ENCODE peak calls at places on chromosomes 2 and 18, in six cellular contexts. L is prostate gland, X is body of pancreas, R is mesothelial cell of epicardium, M is suprapubic skin, I is heart left ventricle. E is an unnamed sample.

GRCh38 chr2:23453936-23454460 is 69.0 kb downstream of the KLHL29 start:
- DNase-seq in L (no peak), X (no peak), R (no peak), M (no peak), I (no peak), E (no peak)

GRCh38 chr2:234565201-234565600 is 68.3 kb upstream of the ARL4C start:
- DNase-seq in L (no peak), X (no peak), R (no peak), M (no peak), I (no peak), E (no peak)

GRCh38 chr2:40716879-40717278 is 265.0 kb upstream of the SLC8A1 start:
- DNase-seq in L (no peak), X (no peak), R (no peak), M (no peak), I (peak; percentile 41), E (no peak)

GRCh38 chr2:109353806-109354745 is 225.1 kb downstream of the SH3RF3 start:
- DNase-seq in L (no peak), X (no peak), R (no peak), M (peak; percentile 45), I (no peak), E (no peak)

GRCh38 chr2:10733980-10734379 is 12.6 kb downstream of the ATP6V1C2 start:
- DNase-seq in L (no peak), X (no peak), R (no peak), M (no peak), I (no peak), E (no peak)

GRCh38 chr2:32743480-32744236 is 115.8 kb downstream of the TTC27 start:
- DNase-seq in L (no peak), X (no peak), R (no peak), M (no peak), I (no peak), E (no peak)

GRCh38 chr2:182852090-182852489 is 14.3 kb downstream of the FRZB start:
- DNase-seq in L (no peak), X (peak; percentile 16), R (no peak), M (no peak), I (peak; percentile 26), E (no peak)

GRCh38 chr2:100281521-100282438 is 40.5 kb downstream of the LONRF2 start:
- DNase-seq in L (no peak), X (no peak), R (no peak), M (no peak), I (no peak), E (no peak)

GRCh38 chr2:67876176-67876575 is 186.6 kb downstream of the C1D start:
- DNase-seq in L (no peak), X (no peak), R (no peak), M (no peak), I (no peak), E (no peak)

GRCh38 chr18:52694804-52695203 is 354.8 kb downstream of the DCC start:
- DNase-seq in L (no peak), X (no peak), R (no peak), M (no peak), I (no peak), E (no peak)

GRCh38 chr2:127413782-127414743 is 4.2 kb upstream of the PROC start:
- DNase-seq in L (no peak), X (no peak), R (no peak), M (no peak), I (no peak), E (no peak)

GRCh38 chr18:9750606-9751304 is 42.7 kb downstream of the RAB31 start:
- DNase-seq in L (no peak), X (no peak), R (no peak), M (no peak), I (no peak), E (no peak)

GRCh38 chr2:74441111-74441689 is 537 bp downstream of the RTKN start:
- DNase-seq in L (no peak), X (no peak), R (no peak), M (no peak), I (no peak), E (no peak)

GRCh38 chr2:74441690-74442482 is at the start of gene RTKN:
- DNase-seq in L (peak; percentile 81), X (peak; percentile 83), R (no peak), M (no peak), I (no peak), E (peak; percentile 53)

GRCh38 chr2:74440005-74440377 is 1.7 kb downstream of the RTKN start:
- DNase-seq in L (no peak), X (peak; percentile 48), R (no peak), M (no peak), I (no peak), E (no peak)

GRCh38 chr2:74439373-74440004 is 2.2 kb downstream of the RTKN start:
- DNase-seq in L (no peak), X (no peak), R (no peak), M (no peak), I (peak; percentile 89), E (no peak)

DNA sequence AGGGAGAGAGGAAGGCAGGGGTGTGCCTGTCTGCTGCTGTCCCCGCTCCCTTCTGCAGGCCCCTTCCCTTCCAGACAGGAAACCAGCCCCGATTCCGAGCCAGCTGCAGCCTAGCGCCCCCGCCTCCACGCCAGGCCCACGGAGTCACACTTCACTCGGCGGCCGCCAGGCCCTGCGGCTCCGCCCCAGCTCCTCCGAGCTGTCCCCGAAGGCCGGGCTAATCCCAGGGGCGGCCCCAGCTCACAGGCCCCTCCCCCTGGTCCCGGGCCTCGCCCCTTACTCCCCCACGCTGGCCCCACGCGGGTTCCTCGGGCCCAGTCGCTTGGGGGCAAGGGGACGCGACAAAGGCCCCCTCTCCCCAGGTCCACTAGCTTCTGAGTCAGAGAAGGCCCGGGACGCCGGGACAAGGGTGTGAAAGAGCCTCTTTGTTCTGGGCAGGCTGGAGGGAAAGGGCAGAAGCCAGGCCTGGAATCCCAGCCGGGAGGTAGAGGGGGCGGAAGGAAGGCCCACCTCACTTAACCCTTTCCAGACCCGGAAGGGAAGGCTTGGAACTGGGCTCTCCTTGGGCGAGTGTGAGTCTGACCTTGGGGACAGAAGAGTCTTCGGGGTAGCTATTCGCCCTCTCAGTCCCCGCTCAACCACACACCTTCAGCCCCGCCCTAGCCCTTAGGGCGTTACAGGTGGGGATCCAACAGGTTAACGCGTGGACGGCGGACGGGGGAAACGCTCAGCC is 1.2 kb downstream of the RTKN start:
- DNase-seq in L (peak; percentile 83), X (peak; percentile 90), R (peak; percentile 83), M (no peak), I (peak; percentile 94), E (peak; percentile 64)
- TF ChIP-seq CTCF in L (no peak), X (no peak), R (no peak), M (no peak), I (no peak), E (no peak)

GRCh38 chr18:49894827-49895226 is 81.5 kb upstream of the ACAA2 start:
- DNase-seq in L (no peak), X (no peak), R (no peak), M (no peak), I (no peak), E (no peak)

GRCh38 chr18:49898421-49898820 is 85.1 kb upstream of the ACAA2 start:
- DNase-seq in L (peak; percentile 21), X (peak; percentile 39), R (peak; percentile 38), M (no peak), I (peak; percentile 49), E (peak; percentile 43)

GRCh38 chr18:49904871-49905555 is 91.7 kb upstream of the ACAA2 start:
- DNase-seq in L (no peak), X (no peak), R (no peak), M (no peak), I (no peak), E (no peak)

GRCh38 chr18:49901862-49902340 is 88.6 kb upstream of the ACAA2 start:
- DNase-seq in L (no peak), X (no peak), R (no peak), M (no peak), I (no peak), E (no peak)

DNA sequence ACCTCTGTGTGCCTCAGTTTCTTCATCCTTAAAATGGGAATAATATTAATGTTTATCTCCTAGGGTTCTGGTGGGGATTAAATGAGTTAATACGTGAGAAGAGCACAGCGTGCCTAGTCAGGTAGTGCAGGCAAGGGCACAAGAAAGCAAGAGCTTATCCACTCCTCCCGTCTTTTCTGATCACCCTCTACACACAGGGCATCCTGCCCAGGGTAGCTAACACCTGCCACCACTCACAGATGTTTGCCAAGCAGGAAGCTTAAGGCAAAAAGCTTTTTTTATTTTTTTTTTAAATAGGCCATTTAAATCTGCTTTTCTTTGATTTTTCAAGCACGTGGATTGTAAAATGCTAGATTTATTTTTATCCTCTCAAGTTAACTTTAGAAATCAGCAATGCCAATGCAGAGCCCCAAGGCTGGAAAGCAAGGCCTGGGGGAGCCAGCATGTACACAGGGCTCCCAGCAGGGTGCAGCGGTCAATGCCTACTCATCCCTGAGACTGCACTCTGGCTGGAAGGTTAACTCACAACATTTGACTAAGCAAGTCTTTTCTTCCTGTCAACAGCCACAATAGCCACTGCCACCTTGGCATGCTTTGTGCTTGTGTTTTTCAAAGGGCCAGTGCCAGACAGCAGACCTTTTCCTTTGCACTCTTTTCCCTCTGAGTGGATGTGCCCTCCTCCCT is 86.5 kb upstream of the ACAA2 start:
- DNase-seq in L (no peak), X (peak; percentile 71), R (no peak), M (no peak), I (no peak), E (no peak)
- TF ChIP-seq CTCF in L (no peak), X (no peak), R (no peak), M (no peak), I (no peak), E (no peak)

DNA sequence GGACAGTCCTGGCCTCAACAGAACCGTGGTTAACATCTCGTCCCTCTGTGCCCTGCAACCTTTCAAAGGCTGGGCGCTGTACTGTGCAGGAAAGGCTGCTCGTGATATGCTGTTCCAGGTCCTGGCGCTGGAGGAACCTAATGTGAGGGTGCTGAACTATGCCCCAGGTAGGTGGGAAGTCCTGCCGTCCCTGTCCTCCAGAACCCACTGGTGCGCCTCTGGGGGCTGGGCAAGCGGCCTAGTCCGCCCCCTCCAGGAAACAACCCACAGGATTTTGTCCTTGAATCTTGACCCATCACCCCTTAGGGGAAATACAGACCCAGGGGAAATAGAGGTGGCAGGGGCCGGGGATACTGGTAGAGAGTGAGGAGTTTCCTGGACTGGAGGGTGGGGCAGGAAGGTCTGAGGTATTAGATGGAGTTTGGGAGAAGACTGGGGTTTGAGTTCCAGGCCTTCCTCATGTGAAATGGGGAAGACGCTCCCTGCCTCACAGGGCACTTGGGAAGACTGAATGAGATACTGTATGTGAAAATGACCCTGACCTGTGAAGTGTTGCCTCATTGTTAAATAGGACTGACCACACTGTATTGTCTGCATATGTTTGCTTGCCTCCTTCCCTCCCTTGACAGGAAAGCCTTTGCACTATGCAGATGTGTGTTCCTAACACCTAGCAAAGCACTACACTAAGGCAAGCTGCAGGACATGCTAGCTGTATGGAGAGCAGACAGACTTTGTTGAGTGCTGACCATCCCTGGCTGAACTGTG is 1.4 kb downstream of the SPR start:
- DNase-seq in L (no peak), X (no peak), R (no peak), M (no peak), I (no peak), E (no peak)
- TF ChIP-seq CTCF in L (no peak), X (no peak), R (no peak), M (no peak), I (no peak), E (no peak)

GRCh38 chr2:1839066-1839756 is 94.9 kb upstream of the PXDN start:
- DNase-seq in L (no peak), X (no peak), R (no peak), M (no peak), I (no peak), E (no peak)
- TF ChIP-seq CTCF in L (no peak), X (no peak), R (peak; percentile 19), M (no peak), I (no peak), E (no peak)

GRCh38 chr2:143433158-143433557 is 303.9 kb downstream of the ARHGAP15 start:
- DNase-seq in L (no peak), X (no peak), R (no peak), M (no peak), I (no peak), E (no peak)
- TF ChIP-seq CTCF in L (no peak), X (no peak), R (no peak), M (no peak), I (peak; percentile 34), E (no peak)